ENCODE peak calls at places on chromosomes 5 and 9, in seven cellular contexts. U, A, I, L, J, N and X are unnamed samples.

GRCh38 chr9:128946945-128947422 is 419 bp downstream of the DOLK start:
- DNase-seq in U (peak), A (no peak), I (no peak), L (no peak), J (no peak), N (peak), X (peak)

GRCh38 chr5:179792612-179793469 is 945 bp upstream of the LTC4S start:
- DNase-seq in U (no peak), A (no peak), I (no peak), L (no peak), J (no peak), N (no peak), X (peak)

GRCh38 chr9:89619019-89619418 is 14.2 kb downstream of the GADD45G start:
- DNase-seq in U (no peak), A (peak), I (no peak), L (no peak), J (peak), N (no peak), X (no peak)

GRCh38 chr9:135650408-135650807 is 11.1 kb upstream of the GLT6D1 start:
- DNase-seq in U (no peak), A (no peak), I (no peak), L (no peak), J (no peak), N (no peak), X (no peak)

GRCh38 chr9:68530618-68531017 is 10.1 kb downstream of the TMEM252 start:
- DNase-seq in U (peak), A (peak), I (no peak), L (no peak), J (peak), N (peak), X (no peak)

GRCh38 chr9:115362101-115362500 is 244.1 kb upstream of the TNC start:
- DNase-seq in U (no peak), A (no peak), I (no peak), L (no peak), J (no peak), N (no peak), X (no peak)

GRCh38 chr9:134059661-134060395 is 8.0 kb downstream of the BRD3 start:
- DNase-seq in U (no peak), A (peak), I (no peak), L (no peak), J (no peak), N (peak), X (no peak)

GRCh38 chr5:157370967-157371366 is 89.0 kb upstream of the NIPAL4 start:
- DNase-seq in U (no peak), A (no peak), I (peak), L (no peak), J (peak), N (no peak), X (peak)

GRCh38 chr5:131757830-131758519 is 38.8 kb downstream of the FNIP1 start:
- DNase-seq in U (no peak), A (no peak), I (no peak), L (no peak), J (no peak), N (no peak), X (no peak)

GRCh38 chr5:151383011-151383410 is 35.7 kb upstream of the SLC36A2 start:
- DNase-seq in U (no peak), A (no peak), I (no peak), L (no peak), J (no peak), N (no peak), X (peak)

GRCh38 chr9:10232352-10232930 is 380.4 kb downstream of the PTPRD start:
- DNase-seq in U (no peak), A (no peak), I (no peak), L (no peak), J (no peak), N (no peak), X (no peak)

GRCh38 chr5:95823738-95824609 is 1.4 kb upstream of the GLRX start:
- DNase-seq in U (peak), A (no peak), I (peak), L (no peak), J (peak), N (peak), X (peak)

GRCh38 chr5:14593326-14594036 is 11.9 kb downstream of the OTULINL start:
- DNase-seq in U (no peak), A (no peak), I (no peak), L (no peak), J (no peak), N (no peak), X (peak)

GRCh38 chr5:84885479-84886258 is 501.0 kb upstream of the EDIL3 start:
- DNase-seq in U (peak), A (no peak), I (peak), L (no peak), J (no peak), N (no peak), X (peak)

GRCh38 chr5:96752341-96753016 is 55.3 kb downstream of the ERAP1 start:
- DNase-seq in U (no peak), A (no peak), I (peak), L (peak), J (peak), N (no peak), X (peak)

GRCh38 chr5:83368317-83368716 is 103.2 kb upstream of the VCAN start:
- DNase-seq in U (peak), A (no peak), I (peak), L (no peak), J (no peak), N (no peak), X (peak)

GRCh38 chr5:135310328-135310989 is 88.6 kb downstream of the MACROH2A1 start:
- DNase-seq in U (no peak), A (no peak), I (peak), L (no peak), J (no peak), N (no peak), X (peak)

GRCh38 chr5:78751872-78752271 is 103.3 kb upstream of the LHFPL2 start:
- DNase-seq in U (no peak), A (no peak), I (no peak), L (no peak), J (no peak), N (no peak), X (no peak)

GRCh38 chr9:91857291-91857781 is 92.7 kb downstream of the ROR2 start:
- DNase-seq in U (no peak), A (peak), I (no peak), L (no peak), J (peak), N (no peak), X (no peak)

GRCh38 chr5:94709277-94709676 is 90.8 kb downstream of the SLF1 start:
- DNase-seq in U (no peak), A (no peak), I (no peak), L (no peak), J (no peak), N (no peak), X (no peak)

GRCh38 chr5:54743997-54744788 is 226.6 kb downstream of the SNX18 start:
- DNase-seq in U (no peak), A (no peak), I (peak), L (peak), J (peak), N (peak), X (peak)

GRCh38 chr9:107789001-107789710 is 299.6 kb upstream of the KLF4 start:
- DNase-seq in U (no peak), A (no peak), I (no peak), L (no peak), J (no peak), N (peak), X (no peak)

GRCh38 chr9:77495834-77496671 is 152.1 kb downstream of the GNA14 start:
- DNase-seq in U (no peak), A (no peak), I (no peak), L (no peak), J (no peak), N (no peak), X (peak)

GRCh38 chr5:151646334-151646733 is 40.4 kb downstream of the SPARC start:
- DNase-seq in U (no peak), A (no peak), I (no peak), L (no peak), J (no peak), N (no peak), X (no peak)

GRCh38 chr5:153490124-153491085 is at the start of gene GRIA1:
- DNase-seq in U (no peak), A (peak), I (no peak), L (no peak), J (peak), N (no peak), X (peak)

GRCh38 chr9:88782931-88783451 is 208.3 kb upstream of the S1PR3 start:
- DNase-seq in U (no peak), A (no peak), I (no peak), L (no peak), J (peak), N (no peak), X (peak)

GRCh38 chr9:134390537-134390936 is 64.3 kb downstream of the RXRA start:
- DNase-seq in U (no peak), A (no peak), I (no peak), L (peak), J (no peak), N (peak), X (no peak)

GRCh38 chr9:131758972-131759647 is 19.2 kb upstream of the RAPGEF1 start:
- DNase-seq in U (no peak), A (no peak), I (no peak), L (no peak), J (no peak), N (no peak), X (peak)

GRCh38 chr9:87497080-87497603 is 525 bp upstream of the DAPK1 start:
- DNase-seq in U (no peak), A (no peak), I (no peak), L (no peak), J (peak), N (no peak), X (no peak)

GRCh38 chr9:115138151-115138550 is 20.2 kb upstream of the TNC start:
- DNase-seq in U (no peak), A (no peak), I (no peak), L (no peak), J (no peak), N (no peak), X (no peak)

GRCh38 chr5:111781200-111781599 is 24.2 kb upstream of the NREP start:
- DNase-seq in U (peak), A (no peak), I (no peak), L (no peak), J (no peak), N (no peak), X (peak)

GRCh38 chr5:40390286-40391253 is 289.1 kb upstream of the PTGER4 start:
- DNase-seq in U (no peak), A (no peak), I (no peak), L (no peak), J (no peak), N (no peak), X (no peak)

GRCh38 chr5:64149268-64149667 is 16.4 kb upstream of the RNF180 start:
- DNase-seq in U (no peak), A (no peak), I (no peak), L (no peak), J (no peak), N (no peak), X (no peak)

GRCh38 chr9:27565669-27566068 is 7.6 kb downstream of the C9orf72 start:
- DNase-seq in U (no peak), A (no peak), I (no peak), L (no peak), J (no peak), N (no peak), X (no peak)

GRCh38 chr5:159286420-159287035 is 23.4 kb downstream of the UBLCP1 start:
- DNase-seq in U (no peak), A (no peak), I (no peak), L (peak), J (peak), N (no peak), X (peak)